ENCODE peak calls at places on chromosomes 11 and 22, in ten cellular contexts. One of them, this sample, is unnamed.

GRCh38 chr11:19652976-19653375 is 59.7 kb upstream of the NAV2 start:
- DNase-seq in activated T-cell treated with anti-CD3 and anti-CD28 coated beads for 1 hour: no peak
- DNase-seq in left colon: no peak
- DNase-seq in foreskin fibroblast: no peak
- DNase-seq in NCI-H2171: no peak
- DNase-seq in kidney glomerular epithelial cell: no peak
- DNase-seq in A673: no peak
- DNase-seq in T-helper 1 cell: no peak
- DNase-seq in fibroblast of pulmonary artery: no peak
- DNase-seq in stimulated activated effector memory CD8-positive, alpha-beta T cell treated with anti-CD3 and anti-CD28 coated beads, Interleukin-12 subunit alpha, Interleukin-12 subunit beta, amount 100 ng/mL, for 72 hours: no peak
- DNase-seq in this sample: no peak

GRCh38 chr22:47174671-47175111 is 412.2 kb downstream of the TBC1D22A start:
- DNase-seq in A673: no peak
- DNase-seq in fibroblast of pulmonary artery: no peak
- DNase-seq in left colon: peak
- DNase-seq in T-helper 1 cell: no peak
- DNase-seq in activated T-cell treated with anti-CD3 and anti-CD28 coated beads for 1 hour: no peak
- DNase-seq in stimulated activated effector memory CD8-positive, alpha-beta T cell treated with anti-CD3 and anti-CD28 coated beads, Interleukin-12 subunit alpha, Interleukin-12 subunit beta, amount 100 ng/mL, for 72 hours: no peak
- DNase-seq in NCI-H2171: no peak
- DNase-seq in kidney glomerular epithelial cell: no peak
- DNase-seq in foreskin fibroblast: no peak
- DNase-seq in this sample: no peak

GRCh38 chr22:25475554-25476022 is 88.9 kb upstream of the GRK3 start:
- DNase-seq in A673: peak
- DNase-seq in activated T-cell treated with anti-CD3 and anti-CD28 coated beads for 1 hour: no peak
- DNase-seq in foreskin fibroblast: peak
- DNase-seq in left colon: no peak
- DNase-seq in stimulated activated effector memory CD8-positive, alpha-beta T cell treated with anti-CD3 and anti-CD28 coated beads, Interleukin-12 subunit alpha, Interleukin-12 subunit beta, amount 100 ng/mL, for 72 hours: no peak
- DNase-seq in fibroblast of pulmonary artery: peak
- DNase-seq in T-helper 1 cell: no peak
- DNase-seq in NCI-H2171: no peak
- DNase-seq in kidney glomerular epithelial cell: peak
- DNase-seq in this sample: no peak

GRCh38 chr11:9838961-9839360 is 175.1 kb downstream of the SWAP70 start:
- DNase-seq in NCI-H2171: no peak
- DNase-seq in kidney glomerular epithelial cell: no peak
- DNase-seq in stimulated activated effector memory CD8-positive, alpha-beta T cell treated with anti-CD3 and anti-CD28 coated beads, Interleukin-12 subunit alpha, Interleukin-12 subunit beta, amount 100 ng/mL, for 72 hours: no peak
- DNase-seq in left colon: no peak
- DNase-seq in T-helper 1 cell: no peak
- DNase-seq in foreskin fibroblast: no peak
- DNase-seq in fibroblast of pulmonary artery: no peak
- DNase-seq in activated T-cell treated with anti-CD3 and anti-CD28 coated beads for 1 hour: no peak
- DNase-seq in A673: no peak
- DNase-seq in this sample: no peak

GRCh38 chr11:93718057-93718563 is 23.2 kb downstream of the TAF1D start:
- DNase-seq in A673: no peak
- DNase-seq in T-helper 1 cell: no peak
- DNase-seq in NCI-H2171: no peak
- DNase-seq in stimulated activated effector memory CD8-positive, alpha-beta T cell treated with anti-CD3 and anti-CD28 coated beads, Interleukin-12 subunit alpha, Interleukin-12 subunit beta, amount 100 ng/mL, for 72 hours: no peak
- DNase-seq in kidney glomerular epithelial cell: no peak
- DNase-seq in activated T-cell treated with anti-CD3 and anti-CD28 coated beads for 1 hour: no peak
- DNase-seq in foreskin fibroblast: no peak
- DNase-seq in fibroblast of pulmonary artery: peak
- DNase-seq in left colon: no peak
- DNase-seq in this sample: no peak

GRCh38 chr11:114678125-114679036 is at the start of gene NXPE2:
- DNase-seq in stimulated activated effector memory CD8-positive, alpha-beta T cell treated with anti-CD3 and anti-CD28 coated beads, Interleukin-12 subunit alpha, Interleukin-12 subunit beta, amount 100 ng/mL, for 72 hours: no peak
- DNase-seq in T-helper 1 cell: no peak
- DNase-seq in left colon: peak
- DNase-seq in A673: no peak
- DNase-seq in NCI-H2171: no peak
- DNase-seq in fibroblast of pulmonary artery: peak
- DNase-seq in activated T-cell treated with anti-CD3 and anti-CD28 coated beads for 1 hour: no peak
- DNase-seq in kidney glomerular epithelial cell: peak
- DNase-seq in foreskin fibroblast: no peak
- DNase-seq in this sample: peak

GRCh38 chr11:120710354-120711187 is 199.0 kb downstream of the GRIK4 start:
- DNase-seq in foreskin fibroblast: peak
- DNase-seq in stimulated activated effector memory CD8-positive, alpha-beta T cell treated with anti-CD3 and anti-CD28 coated beads, Interleukin-12 subunit alpha, Interleukin-12 subunit beta, amount 100 ng/mL, for 72 hours: no peak
- DNase-seq in A673: peak
- DNase-seq in fibroblast of pulmonary artery: peak
- DNase-seq in NCI-H2171: no peak
- DNase-seq in left colon: peak
- DNase-seq in kidney glomerular epithelial cell: peak
- DNase-seq in T-helper 1 cell: no peak
- DNase-seq in activated T-cell treated with anti-CD3 and anti-CD28 coated beads for 1 hour: no peak
- DNase-seq in this sample: peak

GRCh38 chr11:132944557-132944920 is 587.8 kb downstream of the OPCML start:
- DNase-seq in activated T-cell treated with anti-CD3 and anti-CD28 coated beads for 1 hour: no peak
- DNase-seq in kidney glomerular epithelial cell: no peak
- DNase-seq in NCI-H2171: no peak
- DNase-seq in stimulated activated effector memory CD8-positive, alpha-beta T cell treated with anti-CD3 and anti-CD28 coated beads, Interleukin-12 subunit alpha, Interleukin-12 subunit beta, amount 100 ng/mL, for 72 hours: no peak
- DNase-seq in T-helper 1 cell: no peak
- DNase-seq in foreskin fibroblast: no peak
- DNase-seq in left colon: no peak
- DNase-seq in fibroblast of pulmonary artery: no peak
- DNase-seq in A673: no peak
- DNase-seq in this sample: no peak

GRCh38 chr11:46649180-46649738 is 31.9 kb downstream of the ATG13 start:
- DNase-seq in NCI-H2171: no peak
- DNase-seq in kidney glomerular epithelial cell: peak
- DNase-seq in A673: peak
- DNase-seq in fibroblast of pulmonary artery: peak
- DNase-seq in left colon: no peak
- DNase-seq in stimulated activated effector memory CD8-positive, alpha-beta T cell treated with anti-CD3 and anti-CD28 coated beads, Interleukin-12 subunit alpha, Interleukin-12 subunit beta, amount 100 ng/mL, for 72 hours: no peak
- DNase-seq in foreskin fibroblast: peak
- DNase-seq in T-helper 1 cell: no peak
- DNase-seq in activated T-cell treated with anti-CD3 and anti-CD28 coated beads for 1 hour: no peak
- DNase-seq in this sample: peak

GRCh38 chr11:47060807-47061206 is 115.9 kb downstream of the ARFGAP2 start:
- DNase-seq in left colon: no peak
- DNase-seq in fibroblast of pulmonary artery: peak
- DNase-seq in stimulated activated effector memory CD8-positive, alpha-beta T cell treated with anti-CD3 and anti-CD28 coated beads, Interleukin-12 subunit alpha, Interleukin-12 subunit beta, amount 100 ng/mL, for 72 hours: no peak
- DNase-seq in A673: no peak
- DNase-seq in NCI-H2171: no peak
- DNase-seq in kidney glomerular epithelial cell: no peak
- DNase-seq in activated T-cell treated with anti-CD3 and anti-CD28 coated beads for 1 hour: no peak
- DNase-seq in foreskin fibroblast: no peak
- DNase-seq in T-helper 1 cell: no peak
- DNase-seq in this sample: no peak

GRCh38 chr11:12829131-12829530 is 154.9 kb downstream of the TEAD1 start:
- DNase-seq in NCI-H2171: no peak
- DNase-seq in foreskin fibroblast: no peak
- DNase-seq in left colon: no peak
- DNase-seq in A673: no peak
- DNase-seq in T-helper 1 cell: no peak
- DNase-seq in activated T-cell treated with anti-CD3 and anti-CD28 coated beads for 1 hour: no peak
- DNase-seq in fibroblast of pulmonary artery: no peak
- DNase-seq in stimulated activated effector memory CD8-positive, alpha-beta T cell treated with anti-CD3 and anti-CD28 coated beads, Interleukin-12 subunit alpha, Interleukin-12 subunit beta, amount 100 ng/mL, for 72 hours: no peak
- DNase-seq in kidney glomerular epithelial cell: no peak
- DNase-seq in this sample: no peak

This sample was measured in AG04450.